ENCODE peak calls at places on chromosomes 16 and 17, in four cellular contexts. Z is activated CD8-positive, alpha-beta T cell treated with anti-CD3 and anti-CD28 coated beads for 36 hours; S is foreskin fibroblast; R is bronchial epithelial cell. N is an unnamed sample.

GRCh38 chr16:20740007-20740883 is 1.4 kb downstream of the THUMPD1 start:
- DNase-seq in Z (peak; percentile 48), S (peak; percentile 2), R (peak; percentile 39), N (peak; percentile 6)

GRCh38 chr16:85709766-85710423 is 21.1 kb upstream of the GINS2 start:
- DNase-seq in Z (no peak), S (no peak), R (no peak), N (no peak)

GRCh38 chr17:57493625-57494024 is 237.3 kb downstream of the MSI2 start:
- DNase-seq in Z (no peak), S (no peak), R (no peak), N (no peak)

GRCh38 chr16:50502616-50503000 is 45.6 kb upstream of the NKD1 start:
- DNase-seq in Z (no peak), S (no peak), R (no peak), N (no peak)

GRCh38 chr17:81917565-81918332 is at the start of gene SIRT7:
- DNase-seq in Z (peak; percentile 78), S (no peak), R (peak; percentile 48), N (peak; percentile 27)

GRCh38 chr17:66542967-66543525 is 240.6 kb downstream of the PRKCA start:
- DNase-seq in Z (no peak), S (no peak), R (no peak), N (peak; percentile 62)

GRCh38 chr17:8012996-8013640 is 10.7 kb downstream of the GUCY2D start:
- DNase-seq in Z (no peak), S (no peak), R (no peak), N (no peak)

GRCh38 chr17:44778656-44779210 is 19.9 kb downstream of the ADAM11 start:
- DNase-seq in Z (no peak), S (no peak), R (no peak), N (no peak)

GRCh38 chr17:39626671-39627169 is at the start of gene PPP1R1B:
- DNase-seq in Z (no peak), S (no peak), R (no peak), N (no peak)

GRCh38 chr17:33019161-33019560 is 27.5 kb downstream of the SPACA3 start:
- DNase-seq in Z (no peak), S (no peak), R (no peak), N (no peak)

GRCh38 chr16:7866144-7866543 is 533.5 kb downstream of the RBFOX1 start:
- DNase-seq in Z (no peak), S (no peak), R (no peak), N (no peak)

GRCh38 chr17:1648582-1649115 is 1.0 kb downstream of the RILP start:
- DNase-seq in Z (peak; percentile 95), S (peak; percentile 96), R (peak; percentile 86), N (peak; percentile 92)

GRCh38 chr17:50848691-50849090 is 13.3 kb downstream of the WFIKKN2 start:
- DNase-seq in Z (no peak), S (no peak), R (no peak), N (no peak)

GRCh38 chr16:86353934-86354333 is 156.4 kb upstream of the FOXF1 start:
- DNase-seq in Z (no peak), S (no peak), R (no peak), N (no peak)

GRCh38 chr16:54932737-54933254 is 2.1 kb downstream of the IRX5 start:
- DNase-seq in Z (no peak), S (no peak), R (no peak), N (no peak)

GRCh38 chr16:54936086-54936978 is 5.7 kb downstream of the IRX5 start:
- DNase-seq in Z (peak; percentile 26), S (peak; percentile 63), R (no peak), N (peak; percentile 37)

GRCh38 chr16:54933281-54934150 is 2.9 kb downstream of the IRX5 start:
- DNase-seq in Z (no peak), S (no peak), R (no peak), N (no peak)

GRCh38 chr16:54935411-54936085 is 4.9 kb downstream of the IRX5 start:
- DNase-seq in Z (no peak), S (no peak), R (no peak), N (no peak)

DNA sequence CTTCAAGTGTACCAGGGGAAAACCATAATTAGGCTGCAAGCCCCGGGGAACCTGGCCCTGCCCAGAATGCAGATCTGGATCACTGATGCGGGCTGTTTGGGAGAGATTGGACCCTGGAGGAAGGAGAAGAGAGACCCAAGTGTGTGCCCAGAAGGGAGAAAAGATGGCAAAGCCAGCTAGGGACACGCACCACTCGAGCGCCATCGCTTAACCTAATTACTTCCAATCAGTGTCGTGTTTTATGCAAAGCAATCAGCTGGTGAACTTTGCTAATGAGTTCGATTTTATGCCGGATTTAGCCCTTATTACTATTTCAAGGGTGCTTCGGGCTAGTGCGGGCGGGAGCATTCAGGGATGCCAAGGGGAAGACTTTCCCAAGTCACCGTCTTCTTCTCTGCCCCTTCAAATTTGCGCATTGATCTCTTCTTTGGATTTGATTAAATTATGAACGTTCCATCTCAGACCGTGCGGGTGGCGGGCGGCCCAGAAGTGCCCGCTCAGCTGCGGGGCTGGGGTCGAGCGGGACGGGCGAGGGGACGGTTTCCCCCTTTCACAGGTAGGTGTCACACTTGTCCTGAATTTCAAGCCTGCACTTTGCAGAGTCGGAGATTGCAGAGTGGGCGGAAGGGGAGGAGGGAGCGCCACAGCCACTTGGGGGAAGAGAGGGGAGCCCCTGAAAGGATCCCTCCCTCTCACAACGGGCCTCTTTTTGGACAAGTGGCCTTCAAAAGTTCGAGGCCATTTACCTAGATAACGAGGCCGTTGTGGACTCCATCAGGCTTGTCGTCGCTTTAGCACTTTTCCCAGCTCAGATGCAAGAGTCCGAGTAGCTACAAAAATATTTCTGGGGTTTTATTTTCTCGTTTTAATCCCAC is 4.1 kb downstream of the IRX5 start:
- DNase-seq in Z (peak; percentile 24), S (peak; percentile 53), R (peak; percentile 52), N (no peak)
- TF ChIP-seq CTCF in Z (no peak), S (no peak), R (peak; percentile 42), N (peak; percentile 39)

GRCh38 chr17:4733073-4733531 is 1.9 kb downstream of the MED11 start:
- DNase-seq in Z (no peak), S (no peak), R (no peak), N (no peak)
- TF ChIP-seq CTCF in Z (no peak), S (no peak), R (peak; percentile 6), N (peak; percentile 46)

GRCh38 chr16:69494993-69495392 is 70.6 kb downstream of the CYB5B start:
- DNase-seq in Z (peak; percentile 72), S (no peak), R (no peak), N (no peak)
- TF ChIP-seq CTCF in Z (peak; percentile 67), S (no peak), R (peak; percentile 40), N (peak; percentile 71)

DNA sequence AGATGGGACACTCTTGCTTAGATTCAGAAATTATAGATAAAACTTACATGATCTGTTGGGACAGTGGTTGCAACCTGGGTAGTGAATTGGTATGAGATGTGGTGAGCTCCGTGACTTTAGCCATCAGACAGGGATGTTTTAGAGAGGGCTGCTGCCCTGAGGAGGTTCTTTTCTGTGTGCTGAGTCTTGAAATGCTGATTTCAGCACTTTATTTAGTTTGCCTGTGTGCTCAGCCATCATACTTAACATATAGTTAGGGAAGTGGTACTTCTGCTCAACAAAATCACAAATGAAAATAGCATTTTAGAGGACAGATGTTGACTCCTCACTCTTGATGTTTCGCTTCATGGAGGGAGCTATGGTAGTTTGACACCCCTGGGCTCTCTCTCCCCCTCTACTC is 95.9 kb upstream of the CDH13 start:
- DNase-seq in Z (no peak), S (no peak), R (no peak), N (no peak)
- TF ChIP-seq CTCF in Z (no peak), S (no peak), R (no peak), N (no peak)

GRCh38 chr16:31130899-31131298 is 4.6 kb downstream of the PRSS8 start:
- DNase-seq in Z (no peak), S (no peak), R (peak; percentile 82), N (no peak)

GRCh38 chr16:31127182-31127581 is 8.3 kb downstream of the PRSS8 start:
- DNase-seq in Z (no peak), S (no peak), R (no peak), N (no peak)

GRCh38 chr16:31130336-31130812 is 5.2 kb downstream of the PRSS8 start:
- DNase-seq in Z (no peak), S (no peak), R (no peak), N (no peak)

GRCh38 chr16:31129568-31130335 is 5.8 kb downstream of the PRSS8 start:
- DNase-seq in Z (no peak), S (no peak), R (no peak), N (no peak)

DNA sequence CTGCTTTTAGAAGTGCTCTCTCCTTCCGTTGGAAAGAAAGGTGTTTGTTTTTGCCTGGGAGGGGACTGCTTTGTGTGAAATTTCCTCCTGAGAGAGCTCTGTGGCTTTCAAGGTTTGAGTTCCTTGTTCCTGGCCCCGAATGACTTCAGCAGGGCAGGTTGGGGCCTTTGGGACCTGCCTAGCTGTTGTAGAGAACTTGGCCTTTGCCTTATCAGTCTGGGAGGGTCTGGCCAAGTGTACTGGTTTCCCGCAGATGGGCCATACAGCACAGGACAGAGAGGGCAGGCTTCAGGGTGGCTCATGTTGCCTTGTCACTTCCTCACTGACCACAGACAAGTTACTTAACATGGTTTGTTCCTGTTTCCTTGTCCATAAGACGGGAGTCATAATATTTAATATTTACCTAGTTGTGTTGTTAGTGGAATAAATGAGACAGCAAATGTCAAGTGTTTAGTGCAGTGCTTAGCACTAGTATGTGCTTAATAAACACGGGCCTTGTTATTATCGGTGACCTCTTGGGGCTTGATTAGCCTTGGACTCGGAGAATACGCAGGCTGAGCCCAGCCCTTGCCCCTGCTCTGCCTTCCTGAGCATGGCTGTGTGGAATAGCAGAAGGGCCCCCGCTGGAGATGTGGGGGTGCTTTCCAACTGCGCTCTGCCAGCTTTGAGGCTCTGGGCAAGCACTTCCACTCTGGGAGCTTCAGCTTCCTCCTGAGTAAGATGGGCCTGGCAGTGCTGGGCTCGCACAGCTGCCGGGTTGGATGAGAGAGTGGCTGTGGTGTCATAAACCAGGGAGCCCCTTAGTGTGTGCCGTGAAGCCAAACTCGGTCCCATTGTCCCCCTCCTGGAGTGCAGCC is 6.6 kb downstream of the PRSS8 start:
- DNase-seq in Z (no peak), S (no peak), R (peak; percentile 59), N (no peak)
- TF ChIP-seq CTCF in Z (no peak), S (no peak), R (no peak), N (no peak)

DNA sequence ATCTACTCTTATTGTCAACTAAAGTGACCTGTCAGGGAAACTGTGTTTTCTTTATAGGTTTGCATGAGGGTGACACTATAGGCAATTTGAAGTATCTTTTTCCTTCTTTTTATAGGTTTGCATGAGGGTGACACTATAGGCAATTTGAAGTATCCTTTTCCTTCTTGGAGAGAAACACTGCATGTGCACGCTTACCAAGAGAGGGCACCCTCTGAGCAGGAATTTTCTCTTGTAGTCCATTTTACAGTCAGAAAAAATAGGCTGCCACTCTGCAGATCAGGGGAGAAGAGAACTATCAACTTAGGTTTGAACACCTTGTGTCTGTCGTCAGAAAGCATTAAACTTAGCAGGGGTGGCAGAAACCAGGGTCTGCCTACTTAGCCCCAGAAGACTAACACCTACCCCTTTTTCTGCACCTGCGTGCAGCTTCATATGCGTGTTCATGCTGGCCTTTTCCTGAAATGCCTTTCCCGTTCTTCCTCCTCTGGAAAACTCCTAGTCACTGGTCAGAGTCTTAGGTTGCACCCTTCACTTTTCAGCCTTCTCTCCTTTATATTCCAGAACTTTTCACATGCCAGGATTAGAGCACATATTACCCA is 16.4 kb upstream of the SMIM36 start:
- DNase-seq in Z (peak; percentile 13), S (peak; percentile 41), R (peak; percentile 48), N (peak; percentile 58)
- TF ChIP-seq CTCF in Z (no peak), S (peak; percentile 74), R (peak; percentile 62), N (peak; percentile 79)

GRCh38 chr16:67198238-67198734 is 645 bp upstream of the ELMO3 start:
- DNase-seq in Z (peak; percentile 42), S (no peak), R (peak; percentile 69), N (no peak)
- TF ChIP-seq CTCF in Z (peak; percentile 68), S (peak; percentile 68), R (peak; percentile 100), N (peak; percentile 75)

GRCh38 chr16:56851671-56852400 is 13.2 kb upstream of the SLC12A3 start:
- DNase-seq in Z (no peak), S (peak; percentile 23), R (no peak), N (no peak)
- TF ChIP-seq CTCF in Z (peak; percentile 52), S (peak; percentile 70), R (peak; percentile 14), N (peak; percentile 79)